ENCODE peak calls at places on chromosome 14, in six cellular contexts. V is uterus, L is left ventricle myocardium inferior, D is heart left ventricle, C is fibroblast of lung, Y is astrocyte of the cerebellum. N is an unnamed sample.

GRCh38 chr14:23249810-23250209 is 12.1 kb downstream of the RNF212B start:
- DNase-seq in V (no peak), L (no peak), D (no peak), C (no peak), Y (no peak), N (no peak)

GRCh38 chr14:101507306-101508150 is 53.8 kb upstream of the DIO3 start:
- DNase-seq in V (peak), L (peak), D (no peak), C (no peak), Y (no peak), N (no peak)

GRCh38 chr14:86464386-86464785 is 934.4 kb downstream of the FLRT2 start:
- DNase-seq in V (no peak), L (no peak), D (no peak), C (peak), Y (no peak), N (no peak)

GRCh38 chr14:54121461-54121860 is 164.8 kb upstream of the BMP4 start:
- DNase-seq in V (no peak), L (no peak), D (no peak), C (no peak), Y (no peak), N (no peak)

GRCh38 chr14:93683241-93683640 is 105.0 kb downstream of the PRIMA1 start:
- DNase-seq in V (no peak), L (no peak), D (no peak), C (no peak), Y (no peak), N (peak)

GRCh38 chr14:69739486-69739885 is 27.5 kb upstream of the SRSF5 start:
- DNase-seq in V (no peak), L (no peak), D (no peak), C (no peak), Y (no peak), N (no peak)

GRCh38 chr14:56603648-56604047 is 24.1 kb downstream of the TMEM260 start:
- DNase-seq in V (no peak), L (no peak), D (no peak), C (no peak), Y (no peak), N (no peak)

GRCh38 chr14:102183922-102184677 is 44.4 kb downstream of the WDR20 start:
- DNase-seq in V (no peak), L (no peak), D (no peak), C (no peak), Y (no peak), N (no peak)

GRCh38 chr14:24883571-24883970 is 166.4 kb downstream of the STXBP6 start:
- DNase-seq in V (no peak), L (no peak), D (no peak), C (no peak), Y (no peak), N (no peak)

GRCh38 chr14:93032301-93032929 is 83.3 kb downstream of the ITPK1 start:
- DNase-seq in V (no peak), L (no peak), D (no peak), C (no peak), Y (no peak), N (no peak)

GRCh38 chr14:51652168-51653095 is 722 bp downstream of the FRMD6 start:
- DNase-seq in V (peak), L (peak), D (peak), C (no peak), Y (no peak), N (no peak)

GRCh38 chr14:50117456-50117855 is 1.1 kb upstream of the VCPKMT start:
- DNase-seq in V (no peak), L (no peak), D (no peak), C (no peak), Y (no peak), N (no peak)

GRCh38 chr14:71399057-71399487 is 491.8 kb downstream of the PCNX1 start:
- DNase-seq in V (no peak), L (no peak), D (no peak), C (no peak), Y (no peak), N (no peak)

GRCh38 chr14:80047761-80048160 is 163.5 kb downstream of the DIO2 start:
- DNase-seq in V (no peak), L (no peak), D (no peak), C (no peak), Y (no peak), N (peak)

GRCh38 chr14:73238262-73238852 is 1.1 kb downstream of the PAPLN start:
- DNase-seq in V (no peak), L (no peak), D (no peak), C (peak), Y (peak), N (peak)

GRCh38 chr14:68937790-68938514 is 41.1 kb downstream of the ACTN1 start:
- DNase-seq in V (peak), L (peak), D (peak), C (peak), Y (no peak), N (no peak)

GRCh38 chr14:75578099-75578785 is at the start of gene FLVCR2:
- DNase-seq in V (peak), L (peak), D (peak), C (peak), Y (no peak), N (no peak)

GRCh38 chr14:68952544-68953535 is 26.3 kb downstream of the ACTN1 start:
- DNase-seq in V (peak), L (peak), D (peak), C (peak), Y (peak), N (peak)

GRCh38 chr14:64825498-64825897 is 54.2 kb downstream of the SPTB start:
- DNase-seq in V (no peak), L (no peak), D (peak), C (no peak), Y (no peak), N (no peak)

GRCh38 chr14:35883677-35884293 is 57.6 kb downstream of the BRMS1L start:
- DNase-seq in V (no peak), L (no peak), D (no peak), C (peak), Y (no peak), N (no peak)

GRCh38 chr14:55819610-55820304 is 239.8 kb downstream of the KTN1 start:
- DNase-seq in V (no peak), L (no peak), D (no peak), C (no peak), Y (no peak), N (no peak)

GRCh38 chr14:71346685-71347084 is 439.4 kb downstream of the PCNX1 start:
- DNase-seq in V (no peak), L (no peak), D (no peak), C (no peak), Y (no peak), N (no peak)

GRCh38 chr14:66634876-66635275 is 126.9 kb downstream of the GPHN start:
- DNase-seq in V (no peak), L (no peak), D (no peak), C (no peak), Y (no peak), N (no peak)

GRCh38 chr14:64983439-64984310 is 3.0 kb upstream of the FNTB start:
- DNase-seq in V (no peak), L (no peak), D (no peak), C (peak), Y (peak), N (peak)

GRCh38 chr14:58878740-58879139 is 241.0 kb downstream of the DACT1 start:
- DNase-seq in V (no peak), L (no peak), D (no peak), C (peak), Y (no peak), N (no peak)

GRCh38 chr14:64943556-64943955 is 1.0 kb upstream of the GPX2 start:
- DNase-seq in V (no peak), L (no peak), D (no peak), C (no peak), Y (no peak), N (no peak)

GRCh38 chr14:101232340-101233015 is 328.8 kb upstream of the DIO3 start:
- DNase-seq in V (no peak), L (no peak), D (no peak), C (no peak), Y (no peak), N (no peak)

GRCh38 chr14:32205984-32206383 is 2.9 kb upstream of the RNU6-8 start:
- DNase-seq in V (no peak), L (no peak), D (no peak), C (no peak), Y (no peak), N (no peak)

GRCh38 chr14:36035675-36036074 is 140.8 kb downstream of the PTCSC3 start:
- DNase-seq in V (no peak), L (no peak), D (no peak), C (no peak), Y (no peak), N (no peak)

GRCh38 chr14:20836668-20837338 is 34.2 kb upstream of the RNASE1 start:
- DNase-seq in V (no peak), L (no peak), D (no peak), C (peak), Y (no peak), N (no peak)

GRCh38 chr14:87992349-87992719 is 648 bp downstream of the GALC start:
- DNase-seq in V (no peak), L (no peak), D (no peak), C (peak), Y (no peak), N (no peak)
- H3K4me3 ChIP-seq in V (peak), L (peak), D (peak), C (peak), Y (peak), N (peak)

DNA sequence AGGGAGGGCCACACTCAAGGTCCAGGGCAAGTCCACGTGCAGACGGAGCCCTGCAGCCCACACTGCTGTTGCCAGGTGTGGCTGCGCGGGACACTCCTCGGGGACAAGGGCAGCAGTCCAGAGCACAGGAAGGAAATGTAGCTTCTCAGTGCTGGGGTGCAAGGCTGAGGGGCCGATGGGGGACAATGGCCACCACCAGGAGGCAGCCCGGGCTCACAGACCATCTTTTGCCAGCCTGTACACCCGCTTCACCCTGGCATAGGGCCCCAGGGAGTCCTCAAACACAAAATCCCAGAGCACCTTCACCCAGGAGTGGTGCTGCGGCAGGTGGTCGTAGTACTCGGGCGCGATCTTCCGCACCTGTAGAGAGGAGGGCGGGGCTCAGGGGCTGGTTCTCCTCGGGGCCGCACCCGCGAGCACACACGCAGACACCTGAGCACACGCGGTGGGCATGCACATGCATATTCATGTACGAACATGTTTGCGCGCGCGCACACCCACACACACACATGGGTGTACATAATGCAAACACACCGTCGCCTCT is 12.8 kb downstream of the DEGS2 start:
- DNase-seq in V (no peak), L (no peak), D (no peak), C (no peak), Y (no peak), N (no peak)
- TF ChIP-seq CTCF in V (no peak), L (no peak), D (no peak), C (peak), Y (no peak), N (no peak)

GRCh38 chr14:77459072-77459723 is 1.3 kb downstream of the AHSA1 start:
- DNase-seq in V (no peak), L (no peak), D (peak), C (peak), Y (peak), N (peak)

GRCh38 chr14:77458249-77458950 is 507 bp downstream of the AHSA1 start:
- DNase-seq in V (no peak), L (no peak), D (peak), C (peak), Y (no peak), N (no peak)

GRCh38 chr14:77457115-77457521 is 283 bp downstream of the VIPAS39 start:
- DNase-seq in V (no peak), L (no peak), D (no peak), C (no peak), Y (peak), N (no peak)

GRCh38 chr14:77457522-77458248 is at the start of the genes AHSA1 and VIPAS39:
- DNase-seq in V (peak), L (peak), D (peak), C (peak), Y (peak), N (peak)

GRCh38 chr14:77455966-77456640 is 1.3 kb downstream of the VIPAS39 start:
- DNase-seq in V (no peak), L (no peak), D (no peak), C (no peak), Y (no peak), N (no peak)
- H3K4me3 ChIP-seq in V (peak), L (peak), D (peak), C (peak), Y (peak), N (peak)

DNA sequence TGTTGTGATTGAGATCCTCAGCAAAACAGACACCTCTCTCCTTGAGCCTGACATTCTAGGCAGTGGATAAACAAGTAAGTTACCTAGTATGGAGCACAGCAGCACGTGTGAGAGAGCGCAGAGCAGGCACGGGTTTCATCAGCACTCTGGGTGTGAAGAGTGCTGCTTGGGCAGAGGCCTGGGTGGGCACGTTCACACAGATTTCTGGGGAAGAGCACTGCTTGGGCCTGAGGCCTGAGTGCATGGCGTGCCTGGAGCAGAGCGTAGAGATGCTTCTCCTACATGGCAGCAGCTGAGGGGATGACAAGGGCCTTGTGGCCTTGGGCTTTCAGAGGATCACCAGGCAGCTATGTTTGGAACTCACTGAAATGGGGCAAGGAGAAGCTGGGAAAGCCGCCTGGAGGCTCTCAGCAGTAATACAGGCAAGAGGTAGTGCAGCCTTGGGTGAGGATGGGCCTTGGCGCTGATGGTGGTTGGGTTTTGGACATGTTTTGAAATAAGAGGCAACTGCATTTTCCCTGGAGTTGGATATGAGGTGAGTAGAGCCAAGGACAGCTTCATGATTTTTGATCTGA is 17.6 kb downstream of the CKB start:
- DNase-seq in V (peak), L (no peak), D (no peak), C (no peak), Y (no peak), N (no peak)
- TF ChIP-seq CTCF in V (no peak), L (no peak), D (no peak), C (no peak), Y (peak), N (no peak)

GRCh38 chr14:103332143-103332919 is 1.7 kb upstream of the EIF5 start:
- DNase-seq in V (no peak), L (no peak), D (no peak), C (no peak), Y (no peak), N (no peak)
- H3K4me3 ChIP-seq in V (no peak), L (peak), D (peak), C (no peak), Y (no peak), N (peak)

N was measured in HFF-Myc.